ENCODE peak calls at places on chromosomes 3 and 15, in seven cellular contexts. A is ovary; R is tibial nerve; C is CD8-positive, alpha-beta memory T cell; N is tibial artery; L is astrocyte; Z is upper lobe of right lung. E is an unnamed sample. For H3K4me1, H3K9me3 and H3K27me3, the result is how much of the 10 kb centered on the place peaks cover.

GRCh38 chr15:87219650-87220615 is 1036.6 kb downstream of the NTRK3 start:
- DNase-seq in A (no peak), R (no peak), C (no peak), N (no peak), L (peak), Z (no peak), E (no peak)

GRCh38 chr3:28328188-28329151 is 20.1 kb upstream of the ZCWPW2 start:
- DNase-seq in A (no peak), R (no peak), C (no peak), N (no peak), L (no peak), Z (no peak), E (no peak)

GRCh38 chr3:119575507-119575906 is 3.8 kb upstream of the ADPRH start:
- DNase-seq in A (no peak), R (no peak), C (no peak), N (no peak), L (no peak), Z (no peak), E (no peak)

GRCh38 chr3:5754602-5755001 is 567.1 kb downstream of the EDEM1 start:
- DNase-seq in A (no peak), R (no peak), C (no peak), N (no peak), L (no peak), Z (no peak), E (no peak)

GRCh38 chr15:67563961-67564570 is 21.6 kb downstream of the MAP2K5 start:
- DNase-seq in A (no peak), R (no peak), C (no peak), N (no peak), L (no peak), Z (no peak), E (no peak)

GRCh38 chr3:197854596-197855343 is 63.7 kb downstream of the LRCH3 start:
- DNase-seq in A (peak), R (no peak), C (no peak), N (no peak), L (peak), Z (no peak), E (no peak)

GRCh38 chr3:65888980-65889706 is 149.6 kb downstream of the MAGI1 start:
- DNase-seq in A (no peak), R (no peak), C (no peak), N (peak), L (peak), Z (no peak), E (no peak)

GRCh38 chr3:113287111-113287817 is 75.9 kb downstream of the BOC start:
- DNase-seq in A (peak), R (no peak), C (no peak), N (no peak), L (peak), Z (no peak), E (no peak)

GRCh38 chr15:47196057-47196456 is 521.2 kb upstream of the SEMA6D start:
- DNase-seq in A (peak), R (peak), C (no peak), N (peak), L (peak), Z (peak), E (no peak)

GRCh38 chr15:55659481-55659880 is 71.3 kb upstream of the PYGO1 start:
- DNase-seq in A (no peak), R (no peak), C (no peak), N (no peak), L (no peak), Z (no peak), E (no peak)

GRCh38 chr3:14717307-14717706 is 42.4 kb downstream of the C3orf20 start:
- DNase-seq in A (no peak), R (no peak), C (no peak), N (no peak), L (no peak), Z (no peak), E (no peak)

GRCh38 chr3:173502983-173503568 is 105.5 kb downstream of the NLGN1 start:
- DNase-seq in A (no peak), R (no peak), C (no peak), N (no peak), L (peak), Z (no peak), E (no peak)

GRCh38 chr15:64001148-64001547 is 45.1 kb downstream of the DAPK2 start:
- DNase-seq in A (no peak), R (no peak), C (no peak), N (no peak), L (no peak), Z (no peak), E (no peak)

GRCh38 chr15:70096215-70096974 is 1.3 kb downstream of the TLE3 start:
- DNase-seq in A (peak), R (peak), C (peak), N (peak), L (no peak), Z (peak), E (peak)

GRCh38 chr15:34039506-34040123 is 611 bp upstream of the AVEN start:
- DNase-seq in A (no peak), R (no peak), C (no peak), N (no peak), L (no peak), Z (no peak), E (no peak)

GRCh38 chr15:55587321-55588069 is 650 bp downstream of the PYGO1 start:
- DNase-seq in A (peak), R (no peak), C (no peak), N (no peak), L (peak), Z (no peak), E (no peak)

GRCh38 chr3:27428446-27428845 is 55.7 kb downstream of the SLC4A7 start:
- DNase-seq in A (no peak), R (no peak), C (no peak), N (no peak), L (no peak), Z (no peak), E (no peak)

GRCh38 chr3:60086811-60087210 is 1037.0 kb upstream of the CFAP20DC start:
- DNase-seq in A (no peak), R (no peak), C (no peak), N (no peak), L (peak), Z (no peak), E (no peak)

GRCh38 chr15:74793135-74794028 is 11.5 kb downstream of the CSK start:
- DNase-seq in A (no peak), R (no peak), C (peak), N (no peak), L (no peak), Z (peak), E (peak)

GRCh38 chr15:57281357-57281756 is 94.9 kb upstream of the CGNL1 start:
- DNase-seq in A (no peak), R (no peak), C (no peak), N (no peak), L (no peak), Z (no peak), E (no peak)

GRCh38 chr3:16289144-16289889 is 24.3 kb downstream of the OXNAD1 start:
- DNase-seq in A (no peak), R (no peak), C (no peak), N (no peak), L (no peak), Z (no peak), E (no peak)

GRCh38 chr15:43514241-43515057 is 3.0 kb upstream of the MAP1A start:
- DNase-seq in A (no peak), R (peak), C (no peak), N (no peak), L (peak), Z (peak), E (no peak)

GRCh38 chr3:39911465-39912309 is 102.3 kb downstream of the MYRIP start:
- DNase-seq in A (no peak), R (no peak), C (no peak), N (no peak), L (peak), Z (no peak), E (no peak)

GRCh38 chr3:45792036-45792435 is 4.3 kb downstream of the SLC6A20 start:
- DNase-seq in A (no peak), R (no peak), C (no peak), N (no peak), L (no peak), Z (no peak), E (no peak)

GRCh38 chr3:192847918-192848317 is 69.7 kb downstream of the MB21D2 start:
- DNase-seq in A (no peak), R (no peak), C (no peak), N (no peak), L (peak), Z (no peak), E (no peak)

GRCh38 chr3:187066228-187066995 is 72.9 kb downstream of the RPL39L start:
- DNase-seq in A (no peak), R (no peak), C (peak), N (no peak), L (peak), Z (no peak), E (peak)

GRCh38 chr3:141876891-141877561 is 583 bp downstream of the ATP1B3 start:
- DNase-seq in A (peak), R (no peak), C (peak), N (peak), L (peak), Z (peak), E (peak)

GRCh38 chr15:34665498-34666116 is 82.2 kb upstream of the GOLGA8B start:
- DNase-seq in A (no peak), R (no peak), C (no peak), N (no peak), L (no peak), Z (no peak), E (no peak)

GRCh38 chr3:111851511-111851954 is 7.5 kb upstream of the PHLDB2 start:
- DNase-seq in A (no peak), R (no peak), C (no peak), N (no peak), L (peak), Z (no peak), E (no peak)

GRCh38 chr3:42097166-42097946 is 6.2 kb downstream of the TRAK1 start:
- DNase-seq in A (no peak), R (no peak), C (no peak), N (no peak), L (peak), Z (no peak), E (no peak)

GRCh38 chr3:12545473-12545791 is at the start of gene MKRN2OS:
- DNase-seq in A (no peak), R (no peak), C (no peak), N (no peak), L (no peak), Z (no peak), E (no peak)

GRCh38 chr15:35173444-35174118 is 88.5 kb upstream of the NANOGP8 start:
- DNase-seq in A (no peak), R (no peak), C (no peak), N (no peak), L (peak), Z (no peak), E (no peak)

GRCh38 chr3:18891641-18892040 is 256.7 kb upstream of the KCNH8 start:
- DNase-seq in A (no peak), R (no peak), C (no peak), N (no peak), L (no peak), Z (no peak), E (no peak)

GRCh38 chr3:131957511-131957910 is 77.3 kb downstream of the CPNE4 start:
- DNase-seq in A (no peak), R (no peak), C (no peak), N (no peak), L (no peak), Z (no peak), E (no peak)

GRCh38 chr3:190458040-190458439 is 8.3 kb upstream of the TMEM207 start:
- DNase-seq in A (no peak), R (no peak), C (no peak), N (no peak), L (no peak), Z (no peak), E (no peak)

GRCh38 chr15:31476866-31477265 is 150.2 kb downstream of the KLF13 start:
- DNase-seq in A (no peak), R (no peak), C (no peak), N (peak), L (no peak), Z (peak), E (no peak)

GRCh38 chr15:32774022-32774421 is 56.2 kb downstream of the GREM1 start:
- DNase-seq in A (no peak), R (no peak), C (no peak), N (no peak), L (peak), Z (no peak), E (no peak)

GRCh38 chr3:61966200-61966599 is 404.8 kb downstream of the PTPRG start:
- DNase-seq in A (no peak), R (no peak), C (no peak), N (no peak), L (peak), Z (no peak), E (no peak)

GRCh38 chr3:189233225-189233858 is 61.6 kb downstream of the TPRG1 start:
- DNase-seq in A (peak), R (peak), C (no peak), N (peak), L (peak), Z (no peak), E (no peak)

GRCh38 chr15:100721758-100722550 is 119.6 kb downstream of the ASB7 start:
- DNase-seq in A (peak), R (peak), C (no peak), N (peak), L (peak), Z (no peak), E (no peak)

GRCh38 chr3:156617781-156618180 is 56.6 kb upstream of the TIPARP start:
- DNase-seq in A (no peak), R (no peak), C (no peak), N (no peak), L (no peak), Z (no peak), E (no peak)

GRCh38 chr3:156619376-156619775 is 55.0 kb upstream of the TIPARP start:
- DNase-seq in A (no peak), R (no peak), C (no peak), N (no peak), L (peak), Z (no peak), E (no peak)

GRCh38 chr3:156620901-156621300 is 53.5 kb upstream of the TIPARP start:
- DNase-seq in A (no peak), R (no peak), C (no peak), N (no peak), L (no peak), Z (no peak), E (no peak)

GRCh38 chr3:156617145-156617544 is 57.2 kb upstream of the TIPARP start:
- DNase-seq in A (no peak), R (no peak), C (no peak), N (no peak), L (no peak), Z (no peak), E (no peak)

DNA sequence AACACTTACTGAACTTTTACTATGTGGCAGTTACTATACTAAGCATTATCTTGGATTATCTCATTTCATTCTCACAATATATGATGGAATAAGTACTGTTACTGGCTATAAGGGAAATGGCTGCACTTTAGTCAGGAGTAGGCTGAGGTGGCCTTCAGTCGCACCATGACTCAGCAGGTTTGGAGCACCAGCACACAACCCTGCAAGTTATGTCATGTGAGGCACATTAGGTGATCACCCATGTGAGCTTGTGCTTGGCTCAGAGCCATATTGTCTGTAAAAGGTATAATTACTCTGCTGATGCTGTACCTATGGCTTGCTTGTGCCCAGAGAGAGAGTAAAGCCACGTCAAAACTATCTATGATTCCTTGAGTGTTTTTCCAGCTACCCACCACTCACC is 54.1 kb upstream of the TIPARP start:
- DNase-seq in A (no peak), R (no peak), C (no peak), N (no peak), L (no peak), Z (no peak), E (no peak)
- H3K4me1 ChIP-seq in A (under half), R (under half), C (under half), N (under half), L (under half), Z (under half), E (under half)

GRCh38 chr15:25065876-25066275 is 111.1 kb downstream of the SNRPN start:
- DNase-seq in A (no peak), R (no peak), C (no peak), N (no peak), L (no peak), Z (peak), E (no peak)
- H3K9me3 ChIP-seq in A (half or more), R (half or more), C (half or more), N (half or more), L (half or more), Z (half or more), E (half or more)

GRCh38 chr3:44223274-44223673 is 18.4 kb upstream of the TOPAZ1 start:
- DNase-seq in A (no peak), R (no peak), C (no peak), N (no peak), L (peak), Z (no peak), E (no peak)
- H3K27me3 ChIP-seq in A (under half), R (under half), C (under half), N (under half), L (under half), Z (under half), E (under half)

GRCh38 chr15:68598171-68599152 is 19.7 kb downstream of the CORO2B start:
- DNase-seq in A (peak), R (no peak), C (no peak), N (no peak), L (no peak), Z (no peak), E (no peak)

GRCh38 chr15:68601206-68602197 is 22.7 kb downstream of the CORO2B start:
- DNase-seq in A (peak), R (no peak), C (no peak), N (no peak), L (no peak), Z (no peak), E (no peak)

GRCh38 chr15:68599560-68600071 is 20.8 kb downstream of the CORO2B start:
- DNase-seq in A (peak), R (no peak), C (no peak), N (no peak), L (peak), Z (no peak), E (no peak)

GRCh38 chr15:68597581-68597980 is 18.8 kb downstream of the CORO2B start:
- DNase-seq in A (no peak), R (no peak), C (no peak), N (no peak), L (no peak), Z (no peak), E (no peak)

GRCh38 chr15:68599153-68599545 is 20.4 kb downstream of the CORO2B start:
- DNase-seq in A (no peak), R (no peak), C (no peak), N (no peak), L (no peak), Z (no peak), E (no peak)
- H3K4me1 ChIP-seq in A (under half), R (under half), C (under half), N (under half), L (half or more), Z (under half), E (under half)

E was measured in effector memory CD4-positive, alpha-beta T cell.